ENCODE peak calls at places on chromosomes 12 and 14, in four cellular contexts. Z is lower lobe of right lung, U is GM06990, T is bronchial epithelial cell. F is an unnamed sample.

GRCh38 chr14:94767321-94767878 is 2.5 kb downstream of the GSC start:
- DNase-seq in T (no peak), U (no peak), Z (no peak), F (no peak)

GRCh38 chr12:67647251-67647546 is 1.3 kb upstream of the DYRK2 start:
- DNase-seq in Z (no peak), U (no peak), T (no peak), F (no peak)

GRCh38 chr14:72782817-72783216 is 111.1 kb downstream of the DPF3 start:
- DNase-seq in U (no peak), T (no peak), Z (no peak), F (peak; percentile 69)

GRCh38 chr12:124336742-124337520 is 42.0 kb downstream of the RFLNA start:
- DNase-seq in Z (no peak), U (no peak), T (no peak), F (no peak)

GRCh38 chr12:6821674-6822433 is at the start of gene GPR162:
- DNase-seq in T (no peak), U (no peak), Z (peak; percentile 69), F (no peak)

GRCh38 chr14:22602853-22603252 is 4.8 kb downstream of the ABHD4 start:
- DNase-seq in Z (no peak), T (peak; percentile 81), U (no peak), F (no peak)

GRCh38 chr14:63510538-63510937 is 32.6 kb downstream of the PPP2R5E start:
- DNase-seq in T (no peak), Z (no peak), U (no peak), F (no peak)

GRCh38 chr12:3076730-3077571 is at the start of gene TSPAN9:
- DNase-seq in Z (peak; percentile 87), U (peak; percentile 26), T (peak; percentile 54), F (peak; percentile 89)

GRCh38 chr12:91224411-91224810 is 41.8 kb upstream of the DCN start:
- DNase-seq in U (no peak), Z (no peak), T (no peak), F (no peak)

GRCh38 chr12:55847603-55848329 is 5.0 kb upstream of the MMP19 start:
- DNase-seq in T (peak; percentile 95), Z (peak; percentile 89), U (no peak), F (peak; percentile 94)

GRCh38 chr14:68781161-68782021 is 11.5 kb downstream of the ZFP36L1 start:
- DNase-seq in Z (no peak), U (no peak), T (no peak), F (no peak)

GRCh38 chr12:101746661-101747060 is 7.4 kb upstream of the SYCP3 start:
- DNase-seq in U (no peak), Z (no peak), T (no peak), F (no peak)

GRCh38 chr12:129971721-129972120 is 67.9 kb upstream of the TMEM132D start:
- DNase-seq in T (no peak), Z (no peak), U (no peak), F (no peak)

GRCh38 chr12:119014368-119014767 is 33.0 kb downstream of the SRRM4 start:
- DNase-seq in T (no peak), U (no peak), Z (no peak), F (no peak)

GRCh38 chr14:22523283-22523682 is 65.7 kb downstream of the DAD1 start:
- DNase-seq in U (no peak), T (peak; percentile 20), Z (no peak), F (no peak)

DNA sequence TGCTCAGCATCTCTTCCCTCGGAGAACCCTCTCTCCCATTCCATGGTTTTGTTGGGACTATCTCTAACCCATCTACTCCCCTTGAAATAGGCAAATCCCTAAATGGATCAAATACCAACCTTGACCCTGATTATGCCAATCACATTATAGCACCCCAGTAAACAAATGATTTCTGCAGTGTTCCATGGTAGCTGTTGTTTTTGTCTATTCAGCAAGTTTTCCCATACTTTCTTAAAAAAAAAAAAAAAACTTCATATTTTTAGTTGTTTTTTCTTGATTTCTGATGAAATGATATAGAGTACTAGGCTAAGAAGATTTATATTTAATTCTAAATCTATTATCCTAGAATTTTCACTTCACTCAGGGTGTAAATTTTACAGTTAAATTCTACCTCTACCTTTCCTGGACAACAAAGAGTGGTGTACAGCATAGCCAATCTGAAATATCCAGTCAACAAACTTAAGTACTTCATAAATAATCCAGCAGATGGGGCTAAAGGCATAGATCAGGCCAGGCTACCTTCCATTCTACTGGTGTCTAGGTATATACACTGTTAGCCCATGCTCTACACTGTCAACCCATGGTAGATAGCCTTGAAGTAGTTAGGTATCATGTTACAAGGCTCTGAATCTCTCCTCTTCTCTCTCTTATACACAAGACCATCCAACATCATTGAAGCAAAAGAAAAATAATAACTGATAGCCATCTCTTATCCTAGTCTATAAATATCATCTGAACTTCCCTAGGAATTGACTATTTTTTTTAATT is 82.2 kb downstream of the PLEKHG7 start:
- DNase-seq in T (peak; percentile 83), U (peak; percentile 61), Z (no peak), F (no peak)
- TF ChIP-seq CTCF in T (peak; percentile 43), U (peak; percentile 52), Z (peak; percentile 49), F (peak; percentile 65)

DNA sequence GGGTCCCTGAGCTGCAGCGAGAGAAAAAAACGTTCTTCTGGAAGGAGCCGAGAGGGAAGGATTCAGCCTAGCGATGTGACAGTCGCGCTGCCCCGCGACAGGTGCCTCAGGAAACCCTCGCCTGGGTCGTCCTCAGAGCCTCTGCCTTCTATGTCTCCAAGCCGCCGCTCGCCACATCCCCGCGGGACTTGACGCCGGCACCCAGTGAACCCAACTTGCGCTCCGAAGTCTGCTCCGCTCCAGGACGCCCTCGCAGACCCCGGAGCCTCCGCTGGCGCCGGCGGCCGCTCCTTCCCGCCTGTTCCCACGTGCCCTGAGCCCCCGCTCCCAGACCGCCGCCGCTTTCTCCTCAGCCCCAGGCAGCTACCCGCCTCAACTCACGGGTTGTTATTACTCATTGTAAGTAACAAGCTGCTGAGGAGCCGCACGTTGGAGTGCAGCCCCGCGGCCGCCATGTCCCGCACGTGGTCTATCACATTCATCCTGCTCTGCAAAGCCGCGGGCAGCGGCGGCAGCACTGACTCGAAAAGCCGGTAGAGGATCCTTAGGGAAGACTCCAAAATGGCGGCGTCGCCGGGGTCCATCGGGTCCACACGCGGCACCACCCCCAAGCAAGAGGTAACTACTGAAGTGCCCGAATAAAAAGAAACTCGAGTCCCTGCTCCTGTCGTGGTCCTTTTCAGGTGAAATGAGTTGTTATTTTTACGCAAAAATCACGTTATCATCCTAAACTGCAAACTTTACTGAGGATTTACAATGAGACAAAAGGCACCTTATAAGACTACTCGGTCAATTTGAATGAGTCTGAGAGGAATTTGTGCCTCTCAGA is at the start of gene ANAPC7:
- DNase-seq in U (peak; percentile 89), T (peak; percentile 80), Z (peak; percentile 95), F (peak; percentile 96)
- TF ChIP-seq CTCF in U (no peak), T (peak; percentile 1), Z (no peak), F (peak; percentile 15)

DNA sequence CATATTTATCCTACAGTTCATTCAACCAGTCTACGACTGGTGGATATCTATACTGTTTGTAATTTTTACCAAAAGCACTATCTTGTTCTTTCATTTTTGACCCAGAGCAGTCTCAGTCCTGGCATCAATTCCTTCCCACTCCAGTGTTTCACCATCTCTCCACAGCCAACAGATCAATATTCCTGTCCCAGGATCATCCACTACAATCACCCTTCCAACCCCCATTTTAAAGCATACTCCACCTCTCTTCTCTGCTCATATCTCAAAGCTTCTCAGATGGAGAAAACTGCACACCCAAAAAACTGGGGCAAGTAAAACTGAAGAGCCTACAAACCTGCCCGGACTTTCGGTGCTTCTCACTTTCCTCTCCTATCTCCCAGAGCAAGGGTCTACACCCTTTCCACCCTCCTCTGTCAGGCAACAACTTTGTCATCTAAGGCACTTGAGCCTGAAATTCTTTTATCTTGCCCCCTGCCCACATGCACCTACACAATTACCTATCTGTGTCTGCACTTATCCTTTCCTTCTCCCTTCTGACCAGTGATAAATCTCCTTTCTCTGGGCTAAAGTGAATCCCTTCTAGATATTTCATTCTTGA is 4.1 kb upstream of the PIP4K2C start:
- DNase-seq in Z (no peak), T (no peak), U (no peak), F (no peak)
- TF ChIP-seq CTCF in Z (no peak), T (no peak), U (no peak), F (no peak)

GRCh38 chr12:45183263-45183662 is 32.6 kb upstream of the ANO6 start:
- DNase-seq in Z (no peak), U (no peak), T (peak; percentile 6), F (no peak)
- TF ChIP-seq CTCF in Z (peak; percentile 43), U (peak; percentile 26), T (peak; percentile 7), F (peak; percentile 60)

GRCh38 chr12:50182461-50182860 is 15.3 kb upstream of the CERS5 start:
- DNase-seq in U (no peak), T (no peak), Z (no peak), F (no peak)
- TF ChIP-seq CTCF in U (no peak), T (no peak), Z (no peak), F (peak; percentile 28)

GRCh38 chr12:116609715-116610114 is 50.5 kb downstream of the MAP1LC3B2 start:
- DNase-seq in T (no peak), Z (no peak), U (no peak), F (no peak)
- TF ChIP-seq CTCF in T (peak; percentile 11), Z (peak; percentile 35), U (peak; percentile 44), F (peak; percentile 41)

GRCh38 chr12:107584523-107584922 is 101.1 kb upstream of the PWP1 start:
- DNase-seq in T (no peak), Z (no peak), U (no peak), F (no peak)

GRCh38 chr12:107581616-107582015 is 104.0 kb upstream of the PWP1 start:
- DNase-seq in T (no peak), U (no peak), Z (no peak), F (no peak)

GRCh38 chr12:107586256-107586970 is 99.2 kb upstream of the PWP1 start:
- DNase-seq in U (no peak), T (no peak), Z (no peak), F (no peak)

GRCh38 chr12:107580750-107581529 is 104.7 kb upstream of the PWP1 start:
- DNase-seq in Z (no peak), U (no peak), T (no peak), F (no peak)
- TF ChIP-seq CTCF in Z (no peak), U (no peak), T (peak; percentile 10), F (no peak)

F was measured in osteocyte.